ENCODE peak calls at places on chromosomes 11 and 22, in four cellular contexts. One of them, this sample, is unnamed.

GRCh38 chr11:2300290-2300935 is 1.3 kb downstream of the C11orf21 start:
- DNase-seq in mucosa of descending colon: no peak
- DNase-seq in H54: no peak
- DNase-seq in Jurkat, Clone E6-1: peak
- DNase-seq in this sample: no peak

GRCh38 chr22:48367731-48368130 is 1459.9 kb downstream of the BRD1 start:
- DNase-seq in Jurkat, Clone E6-1: no peak
- DNase-seq in H54: no peak
- DNase-seq in mucosa of descending colon: no peak
- DNase-seq in this sample: no peak

GRCh38 chr11:112625816-112626215 is 335.4 kb upstream of the NCAM1 start:
- DNase-seq in Jurkat, Clone E6-1: no peak
- DNase-seq in mucosa of descending colon: no peak
- DNase-seq in H54: no peak
- DNase-seq in this sample: no peak

GRCh38 chr22:44261861-44262595 is 50.7 kb downstream of the SHISAL1 start:
- DNase-seq in H54: no peak
- DNase-seq in Jurkat, Clone E6-1: no peak
- DNase-seq in mucosa of descending colon: peak
- DNase-seq in this sample: no peak

GRCh38 chr11:130488187-130489026 is 40.0 kb downstream of the ADAMTS15 start:
- DNase-seq in mucosa of descending colon: no peak
- DNase-seq in Jurkat, Clone E6-1: peak
- DNase-seq in H54: no peak
- DNase-seq in this sample: no peak

GRCh38 chr22:46750861-46751260 is 11.6 kb upstream of the TBC1D22A start:
- DNase-seq in H54: no peak
- DNase-seq in mucosa of descending colon: peak
- DNase-seq in Jurkat, Clone E6-1: no peak
- DNase-seq in this sample: no peak

GRCh38 chr11:34624069-34624468 is 3.2 kb downstream of the EHF start:
- DNase-seq in Jurkat, Clone E6-1: peak
- DNase-seq in H54: no peak
- DNase-seq in mucosa of descending colon: peak
- DNase-seq in this sample: no peak

GRCh38 chr11:47918882-47919495 is 61.4 kb upstream of the PTPRJ start:
- DNase-seq in Jurkat, Clone E6-1: no peak
- DNase-seq in H54: peak
- DNase-seq in mucosa of descending colon: no peak
- DNase-seq in this sample: no peak

GRCh38 chr11:2691355-2691761 is 8.4 kb downstream of the KCNQ1OT1 start:
- DNase-seq in mucosa of descending colon: no peak
- DNase-seq in Jurkat, Clone E6-1: no peak
- DNase-seq in H54: no peak
- DNase-seq in this sample: no peak

GRCh38 chr11:10893713-10894112 is 35.9 kb upstream of the ZBED5 start:
- DNase-seq in Jurkat, Clone E6-1: no peak
- DNase-seq in H54: no peak
- DNase-seq in mucosa of descending colon: no peak
- DNase-seq in this sample: no peak

GRCh38 chr11:121086866-121087265 is 14.2 kb upstream of the TECTA start:
- DNase-seq in H54: no peak
- DNase-seq in mucosa of descending colon: no peak
- DNase-seq in Jurkat, Clone E6-1: no peak
- DNase-seq in this sample: no peak

GRCh38 chr22:24514241-24515024 is 19.3 kb downstream of the UPB1 start:
- DNase-seq in H54: no peak
- DNase-seq in Jurkat, Clone E6-1: no peak
- DNase-seq in mucosa of descending colon: peak
- DNase-seq in this sample: no peak

GRCh38 chr11:63922673-63923192 is 5.8 kb upstream of the RCOR2 start:
- DNase-seq in Jurkat, Clone E6-1: no peak
- DNase-seq in H54: no peak
- DNase-seq in mucosa of descending colon: no peak
- DNase-seq in this sample: no peak

GRCh38 chr11:78666675-78667129 is 92.0 kb upstream of the NARS2 start:
- DNase-seq in mucosa of descending colon: no peak
- DNase-seq in H54: no peak
- DNase-seq in Jurkat, Clone E6-1: no peak
- DNase-seq in this sample: no peak

GRCh38 chr11:118000850-118001228 is 14.6 kb downstream of the IL10RA start:
- DNase-seq in mucosa of descending colon: no peak
- DNase-seq in Jurkat, Clone E6-1: no peak
- DNase-seq in H54: no peak
- DNase-seq in this sample: no peak

GRCh38 chr11:131392528-131393255 is 22.3 kb downstream of the NTM start:
- DNase-seq in Jurkat, Clone E6-1: peak
- DNase-seq in H54: no peak
- DNase-seq in mucosa of descending colon: no peak
- DNase-seq in this sample: no peak

GRCh38 chr11:27470166-27470565 is 2.4 kb downstream of the LGR4 start:
- DNase-seq in H54: no peak
- DNase-seq in mucosa of descending colon: no peak
- DNase-seq in Jurkat, Clone E6-1: no peak
- DNase-seq in this sample: no peak

GRCh38 chr11:112548641-112549040 is 288.0 kb upstream of the PLET1 start:
- DNase-seq in H54: no peak
- DNase-seq in mucosa of descending colon: no peak
- DNase-seq in Jurkat, Clone E6-1: no peak
- DNase-seq in this sample: no peak

GRCh38 chr11:64644348-64645242 is 53.6 kb downstream of the SLC22A12 start:
- DNase-seq in mucosa of descending colon: no peak
- DNase-seq in H54: no peak
- DNase-seq in Jurkat, Clone E6-1: no peak
- DNase-seq in this sample: no peak

GRCh38 chr11:29333993-29334780 is 682.6 kb downstream of the KCNA4 start:
- DNase-seq in mucosa of descending colon: no peak
- DNase-seq in Jurkat, Clone E6-1: peak
- DNase-seq in H54: no peak
- DNase-seq in this sample: peak

GRCh38 chr11:10307022-10307410 is 2.1 kb downstream of the ADM start:
- DNase-seq in Jurkat, Clone E6-1: no peak
- DNase-seq in mucosa of descending colon: no peak
- DNase-seq in H54: no peak
- DNase-seq in this sample: no peak

GRCh38 chr11:130827697-130828377 is 88.4 kb downstream of the SNX19 start:
- DNase-seq in Jurkat, Clone E6-1: peak
- DNase-seq in mucosa of descending colon: peak
- DNase-seq in H54: peak
- DNase-seq in this sample: peak

GRCh38 chr22:17369553-17370035 is 334 bp downstream of the CECR2 start:
- DNase-seq in Jurkat, Clone E6-1: no peak
- DNase-seq in mucosa of descending colon: peak
- DNase-seq in H54: no peak
- DNase-seq in this sample: no peak

This sample was measured in COLO829.